ENCODE peak calls at places on chromosomes 13 and 19, in eight cellular contexts. J is mucosa of descending colon, H is bronchial epithelial cell, E is AG09319, B is heart left ventricle, W is AG04449, C is ovary, F is breast epithelium. V is an unnamed sample.

GRCh38 chr19:2540646-2541454 is 64.9 kb downstream of the GADD45B start:
- DNase-seq in F (peak; percentile 98), B (peak; percentile 94), C (peak; percentile 81), J (peak; percentile 83), W (peak; percentile 92), H (peak; percentile 86), E (peak; percentile 89), V (peak; percentile 80)

GRCh38 chr19:1153891-1154730 is 20.0 kb downstream of the SBNO2 start:
- DNase-seq in W (no peak), B (no peak), H (no peak), E (no peak), F (no peak), J (no peak), C (no peak), V (peak; percentile 81)

GRCh38 chr19:46739290-46739771 is 6.5 kb upstream of the FKRP start:
- DNase-seq in W (no peak), B (peak; percentile 95), C (peak; percentile 40), E (no peak), H (no peak), F (peak; percentile 61), J (peak; percentile 52), V (no peak)

GRCh38 chr13:26482451-26483197 is 74.9 kb upstream of the WASF3 start:
- DNase-seq in W (no peak), H (peak; percentile 65), E (no peak), C (peak; percentile 51), B (peak; percentile 51), J (no peak), F (peak; percentile 24), V (no peak)

GRCh38 chr13:47226516-47226915 is 329.7 kb upstream of the HTR2A start:
- DNase-seq in E (no peak), B (no peak), C (no peak), F (no peak), W (no peak), H (peak; percentile 34), J (no peak), V (no peak)

GRCh38 chr13:30477346-30478235 is 11.9 kb upstream of the HMGB1 start:
- DNase-seq in E (no peak), C (no peak), J (no peak), F (no peak), B (no peak), W (no peak), H (no peak), V (no peak)

GRCh38 chr13:111373486-111373885 is 53.0 kb downstream of the TEX29 start:
- DNase-seq in J (no peak), H (no peak), C (no peak), F (no peak), E (no peak), W (no peak), B (no peak), V (no peak)

GRCh38 chr19:5232798-5233505 is 107.7 kb downstream of the PTPRS start:
- DNase-seq in E (no peak), F (no peak), J (no peak), W (no peak), B (no peak), H (no peak), C (no peak), V (no peak)

GRCh38 chr19:51089786-51090185 is 7.1 kb upstream of the KLK14 start:
- DNase-seq in E (no peak), F (no peak), H (no peak), J (no peak), W (no peak), C (no peak), B (no peak), V (no peak)

GRCh38 chr13:88005188-88005587 is 334.0 kb downstream of the SLITRK5 start:
- DNase-seq in J (no peak), B (no peak), C (no peak), F (no peak), H (no peak), W (no peak), E (no peak), V (no peak)

GRCh38 chr19:49690656-49691242 is at the start of gene CPT1C:
- DNase-seq in H (peak; percentile 60), C (peak; percentile 85), W (no peak), J (no peak), F (peak; percentile 74), B (peak; percentile 84), E (peak; percentile 49), V (peak; percentile 83)

GRCh38 chr19:45752639-45753038 is 16.4 kb downstream of the SIX5 start:
- DNase-seq in W (no peak), F (no peak), J (no peak), E (no peak), B (no peak), H (peak; percentile 91), C (no peak), V (no peak)

GRCh38 chr13:21696865-21697448 is 26.1 kb downstream of the FGF9 start:
- DNase-seq in C (no peak), F (no peak), B (no peak), J (no peak), E (no peak), H (peak; percentile 53), W (no peak), V (no peak)

GRCh38 chr19:18304496-18305312 is 18.2 kb downstream of the LSM4 start:
- DNase-seq in W (no peak), B (peak; percentile 93), C (peak; percentile 89), E (no peak), F (peak; percentile 75), J (peak; percentile 88), H (peak; percentile 46), V (peak; percentile 94)

GRCh38 chr13:109616021-109616420 is 170.4 kb downstream of the IRS2 start:
- DNase-seq in J (no peak), W (no peak), H (no peak), E (no peak), F (no peak), B (no peak), C (no peak), V (no peak)

GRCh38 chr13:67204731-67205130 is 25.4 kb downstream of the PCDH9 start:
- DNase-seq in E (no peak), J (no peak), F (no peak), C (no peak), W (no peak), B (no peak), H (no peak), V (no peak)

GRCh38 chr19:16202320-16203255 is 4.9 kb downstream of the AP1M1 start:
- DNase-seq in C (no peak), W (no peak), B (no peak), H (no peak), F (no peak), E (peak; percentile 50), J (no peak), V (no peak)

GRCh38 chr13:101449971-101450748 is 2.3 kb upstream of the ITGBL1 start:
- DNase-seq in E (peak; percentile 49), B (no peak), W (peak; percentile 52), C (no peak), H (peak; percentile 98), F (peak; percentile 32), J (no peak), V (no peak)

GRCh38 chr19:51807925-51808324 is 13.0 kb downstream of the FPR3 start:
- DNase-seq in J (no peak), H (no peak), E (no peak), W (no peak), B (no peak), F (no peak), C (no peak), V (no peak)

GRCh38 chr19:45474941-45475516 is 7.2 kb downstream of the FOSB start:
- DNase-seq in H (peak; percentile 47), W (no peak), E (peak; percentile 14), F (no peak), C (no peak), B (no peak), J (no peak), V (no peak)

GRCh38 chr19:31185261-31185660 is 164.0 kb downstream of the TSHZ3 start:
- DNase-seq in J (no peak), H (no peak), F (no peak), E (no peak), C (no peak), B (no peak), W (no peak), V (no peak)

GRCh38 chr13:91273675-91274074 is 73.8 kb upstream of the MIR17HG start:
- DNase-seq in E (no peak), C (no peak), J (no peak), B (no peak), W (no peak), F (no peak), H (no peak), V (no peak)

GRCh38 chr13:43663474-43664090 is 123.2 kb downstream of the ENOX1 start:
- DNase-seq in E (no peak), B (no peak), W (peak; percentile 41), C (no peak), J (no peak), F (no peak), H (peak; percentile 4), V (no peak)

GRCh38 chr13:62626771-62627170 is 1211.1 kb upstream of the PCDH20 start:
- DNase-seq in H (no peak), W (no peak), E (no peak), J (no peak), B (no peak), C (no peak), F (no peak), V (no peak)

GRCh38 chr13:66859934-66860867 is 369.9 kb downstream of the PCDH9 start:
- DNase-seq in H (no peak), B (no peak), C (no peak), W (no peak), F (no peak), J (no peak), E (no peak), V (no peak)

DNA sequence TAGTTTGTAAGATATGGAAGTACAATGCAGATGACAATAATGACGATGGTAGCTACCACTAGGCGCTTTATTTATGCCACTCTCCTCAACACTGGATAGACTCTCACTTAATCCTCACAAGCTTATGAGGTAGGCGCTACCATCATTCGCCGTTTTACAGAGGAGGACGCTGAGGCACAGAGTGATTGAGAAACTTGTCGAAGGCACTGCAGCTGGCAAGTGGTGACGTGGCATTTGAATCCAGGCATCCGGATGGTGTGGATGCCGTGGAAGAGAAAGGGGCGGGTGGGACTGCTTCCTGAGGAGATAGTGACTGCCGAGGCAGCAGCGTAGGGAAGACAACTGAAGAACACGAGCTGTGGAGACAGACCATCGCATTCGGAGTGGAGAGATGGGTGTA is 1.3 kb upstream of the RPS9 start:
- DNase-seq in E (no peak), C (no peak), H (no peak), B (no peak), W (no peak), J (no peak), F (no peak), V (no peak)
- TF ChIP-seq CTCF in E (no peak), C (no peak), H (no peak), B (no peak), W (no peak), J (no peak), F (no peak), V (no peak)

GRCh38 chr13:52845766-52846566 is 2.5 kb downstream of the PCDH8 start:
- DNase-seq in J (peak; percentile 67), H (no peak), W (no peak), B (no peak), F (no peak), E (no peak), C (no peak), V (peak; percentile 74)
- TF ChIP-seq CTCF in J (peak; percentile 12), H (peak; percentile 27), W (no peak), B (peak; percentile 17), F (no peak), E (no peak), C (no peak), V (no peak)

GRCh38 chr13:36417328-36417727 is 15.0 kb upstream of the CCNA1 start:
- DNase-seq in J (no peak), F (no peak), C (no peak), W (no peak), H (no peak), E (no peak), B (no peak), V (no peak)
- TF ChIP-seq CTCF in J (no peak), F (no peak), C (no peak), W (no peak), H (no peak), E (no peak), B (no peak), V (no peak)

GRCh38 chr13:38202730-38203129 is 146.9 kb upstream of the UFM1 start:
- DNase-seq in B (no peak), F (no peak), C (no peak), H (peak; percentile 65), J (no peak), W (no peak), E (no peak), V (no peak)
- TF ChIP-seq CTCF in B (no peak), F (no peak), C (no peak), H (no peak), J (no peak), W (no peak), E (no peak), V (no peak)

V was measured in spleen.